ENCODE peak calls at places on chromosomes 5 and 9, in eight cellular contexts. G is sigmoid colon, O is heart left ventricle, T is WERI-Rb-1, F is lower lobe of right lung, E is breast epithelium, Z is GM12878, A is right lobe of liver. B is an unnamed sample.
A peak's percentile ranks its signal among the peaks of the same experiment; 100 is the strongest.

GRCh38 chr5:165393839-165394238 is 1888.4 kb downstream of the MAT2B start:
- DNase-seq in G (no peak), O (no peak), T (no peak), F (no peak), E (no peak), Z (no peak), A (no peak), B (no peak)

GRCh38 chr9:14170973-14171596 is 142.9 kb downstream of the NFIB start:
- DNase-seq in G (no peak), O (no peak), T (no peak), F (no peak), E (no peak), Z (no peak), A (no peak), B (no peak)

GRCh38 chr5:133453084-133453765 is 159.1 kb downstream of the FSTL4 start:
- DNase-seq in G (no peak), O (no peak), T (no peak), F (no peak), E (no peak), Z (no peak), A (no peak), B (no peak)

GRCh38 chr9:97794666-97795065 is 58.4 kb upstream of the FOXE1 start:
- DNase-seq in G (no peak), O (no peak), T (no peak), F (no peak), E (no peak), Z (no peak), A (no peak), B (no peak)

GRCh38 chr5:1184481-1184880 is 16.9 kb upstream of the SLC6A19 start:
- DNase-seq in G (no peak), O (no peak), T (no peak), F (peak; percentile 38), E (no peak), Z (no peak), A (no peak), B (no peak)

GRCh38 chr5:95892784-95893354 is 68.8 kb downstream of the ELL2 start:
- DNase-seq in G (no peak), O (no peak), T (peak; percentile 47), F (no peak), E (no peak), Z (no peak), A (no peak), B (no peak)

GRCh38 chr9:90773593-90773992 is 28.0 kb upstream of the SYK start:
- DNase-seq in G (no peak), O (no peak), T (peak; percentile 64), F (no peak), E (no peak), Z (no peak), A (no peak), B (no peak)

GRCh38 chr5:171845857-171846785 is 60.5 kb downstream of the SMIM23 start:
- DNase-seq in G (no peak), O (peak; percentile 37), T (no peak), F (no peak), E (no peak), Z (no peak), A (no peak), B (peak; percentile 52)

GRCh38 chr9:37926737-37927590 is 23.0 kb upstream of the SLC25A51 start:
- DNase-seq in G (no peak), O (no peak), T (no peak), F (peak; percentile 18), E (no peak), Z (no peak), A (no peak), B (no peak)

GRCh38 chr9:90515550-90515949 is 127.1 kb downstream of the DIRAS2 start:
- DNase-seq in G (no peak), O (no peak), T (no peak), F (no peak), E (no peak), Z (no peak), A (no peak), B (no peak)

GRCh38 chr9:8955315-8955714 is 1155.7 kb upstream of the DMAC1 start:
- DNase-seq in G (no peak), O (no peak), T (no peak), F (no peak), E (no peak), Z (no peak), A (no peak), B (no peak)

GRCh38 chr9:134165357-134166315 is 1.3 kb upstream of the RNU6ATAC start:
- DNase-seq in G (no peak), O (no peak), T (peak; percentile 45), F (peak; percentile 67), E (no peak), Z (no peak), A (no peak), B (no peak)

GRCh38 chr5:179317411-179318192 is 27.7 kb downstream of the ADAMTS2 start:
- DNase-seq in G (peak; percentile 57), O (no peak), T (no peak), F (peak; percentile 28), E (no peak), Z (no peak), A (peak; percentile 14), B (no peak)

GRCh38 chr5:158640581-158640980 is 459.1 kb downstream of the EBF1 start:
- DNase-seq in G (no peak), O (no peak), T (no peak), F (no peak), E (no peak), Z (no peak), A (no peak), B (no peak)

GRCh38 chr9:109923371-109923770 is 143.4 kb downstream of the PALM2AKAP2 start:
- DNase-seq in G (no peak), O (no peak), T (no peak), F (no peak), E (no peak), Z (no peak), A (no peak), B (no peak)

GRCh38 chr5:78518365-78519197 is 130.0 kb downstream of the LHFPL2 start:
- DNase-seq in G (peak; percentile 86), O (no peak), T (no peak), F (peak; percentile 59), E (no peak), Z (no peak), A (peak; percentile 59), B (peak; percentile 85)

GRCh38 chr9:128419061-128419925 is 1.4 kb upstream of the CERCAM start:
- DNase-seq in G (no peak), O (no peak), T (peak; percentile 56), F (no peak), E (no peak), Z (no peak), A (no peak), B (no peak)

GRCh38 chr5:65127181-65127901 is 354.4 kb downstream of the ADAMTS6 start:
- DNase-seq in G (no peak), O (no peak), T (no peak), F (no peak), E (no peak), Z (no peak), A (no peak), B (no peak)

DNA sequence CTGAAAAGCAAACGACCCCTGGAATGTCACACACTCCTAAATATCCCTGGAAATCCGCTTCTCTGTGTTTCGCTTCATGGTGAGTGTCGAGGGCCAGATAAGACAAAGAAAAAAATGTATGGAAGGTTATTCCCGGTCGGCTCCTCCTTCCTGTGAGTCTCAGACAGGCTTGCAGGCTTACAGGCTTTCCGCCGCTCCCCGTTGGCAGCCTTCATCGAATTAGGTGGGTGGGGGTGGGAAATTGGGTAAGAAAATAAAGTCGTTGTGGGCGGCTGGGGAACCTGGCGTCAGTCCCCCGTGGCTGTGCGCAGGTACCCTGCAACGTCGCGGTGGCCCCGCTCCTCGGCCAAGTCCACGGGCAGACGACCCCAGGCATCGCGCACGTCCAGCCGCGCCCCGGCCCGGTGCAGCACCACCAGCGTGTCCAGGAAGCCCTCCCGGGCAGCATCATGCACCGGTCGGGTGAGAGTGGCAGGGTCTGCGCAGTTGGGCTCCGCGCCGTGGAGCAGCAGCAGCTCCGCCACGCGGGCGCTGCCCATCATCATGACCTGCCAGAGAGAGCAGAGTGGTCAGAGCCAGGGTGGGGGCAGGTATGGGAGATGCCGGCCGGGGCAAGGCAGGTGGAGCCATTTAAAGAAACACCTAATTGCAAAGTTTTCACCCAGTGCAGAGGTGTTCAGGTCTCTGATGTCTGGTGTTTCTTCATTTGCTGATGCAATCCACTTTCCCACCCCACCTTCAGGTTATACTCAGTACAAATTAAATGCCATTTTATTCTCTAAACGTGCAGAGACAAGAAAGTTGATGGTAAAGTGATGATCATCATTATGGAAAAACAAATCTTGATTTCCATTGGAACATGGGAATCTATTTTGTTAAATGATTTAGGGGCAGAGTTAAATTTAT is 3.2 kb downstream of the CDKN2B start:
- DNase-seq in G (no peak), O (no peak), T (no peak), F (no peak), E (no peak), Z (no peak), A (no peak), B (no peak)
- H3K27me3 ChIP-seq in G (peaks cover 28% of the 10 kb centered on the region), O (peaks cover 58% of the 10 kb centered on the region), T (no peaks in the 10 kb centered on the region), F (peaks cover 28% of the 10 kb centered on the region), E (peaks cover 24% of the 10 kb centered on the region), Z (peaks cover 2% of the 10 kb centered on the region), A (no peaks in the 10 kb centered on the region), B (peaks cover 3% of the 10 kb centered on the region)

GRCh38 chr9:77011973-77012817 is 7.3 kb upstream of the FOXB2 start:
- DNase-seq in G (no peak), O (no peak), T (peak; percentile 75), F (peak; percentile 70), E (peak; percentile 62), Z (no peak), A (peak; percentile 32), B (no peak)
- H3K4me3 ChIP-seq in G (no peak overlapping the region), O (peak overlapping the region; percentile 5), T (peak overlapping the region; percentile 46), F (peak overlapping the region; percentile 14), E (peak overlapping the region; percentile 6), Z (no peak overlapping the region), A (no peak overlapping the region), B (no peak overlapping the region)

GRCh38 chr5:18789216-18789615 is 1155.0 kb downstream of the TAF11L14 start:
- DNase-seq in G (no peak), O (no peak), T (no peak), F (no peak), E (no peak), Z (no peak), A (no peak), B (no peak)

GRCh38 chr5:18798058-18798457 is 1163.8 kb downstream of the TAF11L14 start:
- DNase-seq in G (no peak), O (no peak), T (no peak), F (no peak), E (no peak), Z (no peak), A (no peak), B (no peak)

GRCh38 chr5:18797241-18797640 is 1163.0 kb downstream of the TAF11L14 start:
- DNase-seq in G (no peak), O (no peak), T (no peak), F (no peak), E (no peak), Z (no peak), A (no peak), B (no peak)

GRCh38 chr5:18792145-18792544 is 1157.9 kb downstream of the TAF11L14 start:
- DNase-seq in G (no peak), O (no peak), T (no peak), F (no peak), E (no peak), Z (no peak), A (peak; percentile 19), B (no peak)
- H3K27ac ChIP-seq in G (no peak overlapping the region), O (no peak overlapping the region), T (no peak overlapping the region), F (no peak overlapping the region), E (no peak overlapping the region), Z (no peak overlapping the region), A (no peak overlapping the region), B (no peak overlapping the region)

DNA sequence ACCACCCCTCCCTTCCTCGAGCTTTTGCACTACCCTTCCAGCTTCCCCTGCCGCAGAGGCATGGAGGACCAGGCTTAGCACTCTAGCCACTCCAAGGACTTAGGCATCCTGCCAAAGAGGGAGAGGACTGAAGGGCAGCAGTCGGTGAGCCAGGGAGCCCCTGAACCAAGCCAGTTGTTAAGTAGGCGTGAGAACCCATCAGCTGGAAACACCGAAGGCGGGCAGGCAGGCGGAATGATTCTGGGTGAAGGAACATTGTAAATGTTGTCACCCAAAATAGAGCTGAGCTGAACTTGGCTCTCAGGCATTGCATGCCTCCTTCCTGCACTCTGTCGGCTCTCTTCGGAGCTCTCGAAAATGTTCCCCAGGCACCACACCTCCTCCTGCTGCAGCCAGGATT is 42.8 kb downstream of the NRG2 start:
- DNase-seq in G (peak; percentile 68), O (peak; percentile 64), T (no peak), F (peak; percentile 46), E (no peak), Z (no peak), A (no peak), B (no peak)
- H3K27me3 ChIP-seq in G (no peaks in the 10 kb centered on the region), O (no peaks in the 10 kb centered on the region), T (no peaks in the 10 kb centered on the region), F (no peaks in the 10 kb centered on the region), E (no peaks in the 10 kb centered on the region), Z (no peaks in the 10 kb centered on the region), A (no peaks in the 10 kb centered on the region), B (no peaks in the 10 kb centered on the region)

B was measured in tibial artery.